ENCODE peak calls at places on chromosome 14, in nine cellular contexts. B is Peyer's patch; E is CD8-positive, alpha-beta T cell; K is CD4-positive, alpha-beta memory T cell; Z is right cardiac atrium; S is heart left ventricle; F is endodermal cell; R is lower lobe of right lung; I is H1. N is an unnamed sample. For H3K4me1, the result is how much of the 10 kb centered on the place peaks cover.

GRCh38 chr14:50804181-50804721 is 26.7 kb downstream of the NIN start:
- DNase-seq in K (no peak), S (no peak), F (no peak), I (no peak), Z (no peak), R (no peak), B (no peak), E (no peak), N (no peak)

GRCh38 chr14:34488528-34488927 is 26.5 kb upstream of the SPTSSA start:
- DNase-seq in R (no peak), K (no peak), Z (no peak), F (no peak), B (no peak), I (no peak), S (no peak), E (no peak), N (no peak)

GRCh38 chr14:70289138-70289537 is 70.3 kb downstream of the COX16 start:
- DNase-seq in F (no peak), K (peak), Z (no peak), S (no peak), B (peak), R (no peak), E (peak), I (no peak), N (no peak)

GRCh38 chr14:71198681-71199080 is 291.4 kb downstream of the PCNX1 start:
- DNase-seq in Z (no peak), B (no peak), R (no peak), K (no peak), F (no peak), S (no peak), E (no peak), I (no peak), N (no peak)

GRCh38 chr14:71590131-71590530 is 342.1 kb upstream of the RGS6 start:
- DNase-seq in I (no peak), E (no peak), B (no peak), Z (no peak), K (no peak), F (no peak), S (no peak), R (no peak), N (no peak)

GRCh38 chr14:75531660-75532317 is 9.5 kb downstream of the BATF start:
- DNase-seq in R (no peak), K (no peak), I (no peak), Z (no peak), F (no peak), E (no peak), B (no peak), S (no peak), N (no peak)

GRCh38 chr14:101175731-101176534 is 272.4 kb upstream of the RTL1 start:
- DNase-seq in I (no peak), K (no peak), S (no peak), F (no peak), Z (no peak), R (no peak), B (no peak), E (no peak), N (no peak)

GRCh38 chr14:49982522-49982951 is 89.7 kb downstream of the ARF6 start:
- DNase-seq in B (no peak), I (no peak), R (no peak), E (no peak), S (peak), K (peak), Z (peak), F (no peak), N (no peak)

GRCh38 chr14:32648434-32648833 is 290.2 kb upstream of the NPAS3 start:
- DNase-seq in S (no peak), K (no peak), F (no peak), R (no peak), E (no peak), I (no peak), B (no peak), Z (no peak), N (no peak)

GRCh38 chr14:76941544-76942287 is 86.8 kb downstream of the IRF2BPL start:
- DNase-seq in K (no peak), Z (no peak), I (no peak), R (no peak), S (no peak), B (no peak), E (no peak), F (peak), N (no peak)

GRCh38 chr14:69135133-69135532 is 17.8 kb downstream of the DCAF5 start:
- DNase-seq in S (no peak), R (no peak), I (no peak), F (no peak), Z (no peak), B (no peak), E (no peak), K (no peak), N (no peak)

GRCh38 chr14:69133206-69134125 is 19.5 kb downstream of the DCAF5 start:
- DNase-seq in B (no peak), E (no peak), S (no peak), R (no peak), K (no peak), I (no peak), F (no peak), Z (no peak), N (no peak)

GRCh38 chr14:69131176-69131575 is 21.7 kb downstream of the DCAF5 start:
- DNase-seq in F (no peak), I (no peak), Z (no peak), K (no peak), S (no peak), B (no peak), R (no peak), E (no peak), N (no peak)

GRCh38 chr14:69129264-69129880 is 23.5 kb downstream of the DCAF5 start:
- DNase-seq in E (peak), Z (peak), B (peak), F (peak), R (peak), I (peak), S (peak), K (peak), N (peak)

GRCh38 chr14:69132513-69133181 is 20.3 kb downstream of the DCAF5 start:
- DNase-seq in R (no peak), F (no peak), K (no peak), Z (no peak), S (no peak), I (no peak), B (no peak), E (no peak), N (no peak)
- H3K4me1 ChIP-seq in R (half or more), F (under half), K (half or more), Z (under half), S (under half), I (under half), B (under half), E (under half), N (under half)

DNA sequence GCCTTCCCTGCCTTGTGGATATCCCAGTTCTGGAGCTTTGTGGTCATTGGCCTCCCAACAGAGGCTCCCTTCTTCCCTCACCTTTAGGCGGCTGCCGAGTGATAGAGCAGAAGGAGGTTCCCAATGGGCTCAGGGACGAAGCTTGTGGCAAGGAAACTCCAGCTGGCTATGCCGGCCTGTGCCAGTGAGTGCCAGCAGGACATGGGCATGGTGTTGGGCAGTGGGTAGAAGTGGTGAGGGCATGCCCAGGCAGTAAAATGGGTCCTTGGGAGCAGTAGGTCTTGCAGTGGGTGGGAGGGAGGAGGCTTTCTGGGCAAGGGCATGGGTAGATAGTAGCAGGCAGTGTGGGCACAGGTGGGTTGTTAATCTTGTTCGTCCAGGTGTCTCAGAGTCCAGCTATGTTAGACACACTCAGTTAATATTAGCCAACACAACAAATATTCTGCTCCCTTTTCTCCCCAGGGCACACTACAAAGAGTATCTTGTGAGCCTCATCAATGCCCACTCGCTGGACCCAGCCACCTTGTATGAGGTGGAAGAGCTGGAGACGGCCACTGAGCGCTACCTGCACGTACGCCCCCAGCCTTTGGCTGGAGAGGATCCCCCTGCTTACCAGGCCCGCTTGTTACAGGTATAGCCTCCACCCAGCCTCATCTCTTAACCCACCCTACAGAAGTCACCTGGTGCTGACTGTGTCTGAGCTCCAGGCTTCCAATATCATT is 1.1 kb upstream of the IRF9 start:
- DNase-seq in K (no peak), Z (no peak), R (peak), S (no peak), F (no peak), B (no peak), I (no peak), E (no peak), N (no peak)
- H3K27ac ChIP-seq in K (peak), Z (no peak), R (peak), S (peak), F (no peak), B (peak), I (no peak), E (peak), N (peak)

GRCh38 chr14:98923596-98923995 is 348.4 kb downstream of the BCL11B start:
- DNase-seq in S (no peak), B (no peak), I (no peak), R (no peak), K (no peak), F (no peak), E (no peak), Z (no peak), N (no peak)

GRCh38 chr14:98926151-98926550 is 345.8 kb downstream of the BCL11B start:
- DNase-seq in E (peak), B (no peak), F (no peak), S (no peak), Z (peak), R (no peak), K (peak), I (no peak), N (no peak)

GRCh38 chr14:98924046-98924445 is 348.0 kb downstream of the BCL11B start:
- DNase-seq in K (no peak), E (no peak), Z (no peak), I (no peak), S (no peak), B (no peak), R (no peak), F (peak), N (no peak)

GRCh38 chr14:98926802-98927201 is 345.2 kb downstream of the BCL11B start:
- DNase-seq in K (no peak), R (no peak), I (no peak), F (no peak), E (no peak), S (no peak), B (no peak), Z (no peak), N (no peak)

DNA sequence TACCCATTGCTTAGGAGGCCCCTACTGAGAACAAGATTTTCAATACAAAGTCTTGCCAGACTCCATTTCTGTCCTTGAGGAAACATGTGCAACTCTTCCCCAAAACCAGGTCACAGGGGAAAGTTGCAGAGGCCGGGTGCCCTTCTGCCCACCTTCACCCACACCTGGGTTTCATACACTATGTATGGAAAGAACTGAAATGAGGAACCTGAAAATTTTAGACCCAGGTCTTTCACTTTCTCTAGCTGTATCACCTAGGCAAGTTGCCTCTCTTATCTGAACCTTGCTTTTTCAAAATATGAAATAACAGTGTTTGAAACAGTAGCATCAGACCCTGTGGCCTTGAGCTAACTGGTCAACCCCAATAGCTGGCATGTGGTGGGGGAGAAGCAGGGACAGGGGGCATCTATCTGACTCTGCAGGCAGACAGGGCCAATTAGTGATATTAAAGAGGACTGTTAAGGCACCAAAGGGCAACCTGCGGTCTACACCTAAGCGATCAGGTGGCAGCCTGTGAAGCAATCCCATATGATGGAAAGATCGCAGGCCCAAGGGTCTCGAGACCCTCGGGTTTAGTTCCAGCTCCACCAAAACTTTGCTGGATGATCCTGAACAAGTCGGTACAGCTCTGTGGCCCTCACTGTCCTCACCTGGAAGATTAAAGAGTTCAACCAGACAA is 346.5 kb downstream of the BCL11B start:
- DNase-seq in S (no peak), B (no peak), E (no peak), R (no peak), Z (no peak), F (peak), I (no peak), K (no peak), N (no peak)
- H3K4me1 ChIP-seq in S (under half), B (under half), E (under half), R (under half), Z (under half), F (under half), I (under half), K (under half), N (under half)

GRCh38 chr14:90553921-90554336 is 157.1 kb downstream of the CALM1 start:
- DNase-seq in S (no peak), I (no peak), E (no peak), F (no peak), K (no peak), Z (no peak), B (no peak), R (peak), N (no peak)

GRCh38 chr14:90551733-90552464 is 155.1 kb downstream of the CALM1 start:
- DNase-seq in R (peak), S (no peak), K (no peak), I (no peak), B (no peak), Z (no peak), E (no peak), F (no peak), N (no peak)

GRCh38 chr14:90552465-90553297 is 155.9 kb downstream of the CALM1 start:
- DNase-seq in R (peak), K (no peak), F (no peak), S (no peak), E (no peak), Z (no peak), B (no peak), I (no peak), N (no peak)

GRCh38 chr14:90554341-90554740 is 157.5 kb downstream of the CALM1 start:
- DNase-seq in F (no peak), S (peak), E (no peak), K (no peak), B (no peak), R (peak), Z (peak), I (no peak), N (no peak)

DNA sequence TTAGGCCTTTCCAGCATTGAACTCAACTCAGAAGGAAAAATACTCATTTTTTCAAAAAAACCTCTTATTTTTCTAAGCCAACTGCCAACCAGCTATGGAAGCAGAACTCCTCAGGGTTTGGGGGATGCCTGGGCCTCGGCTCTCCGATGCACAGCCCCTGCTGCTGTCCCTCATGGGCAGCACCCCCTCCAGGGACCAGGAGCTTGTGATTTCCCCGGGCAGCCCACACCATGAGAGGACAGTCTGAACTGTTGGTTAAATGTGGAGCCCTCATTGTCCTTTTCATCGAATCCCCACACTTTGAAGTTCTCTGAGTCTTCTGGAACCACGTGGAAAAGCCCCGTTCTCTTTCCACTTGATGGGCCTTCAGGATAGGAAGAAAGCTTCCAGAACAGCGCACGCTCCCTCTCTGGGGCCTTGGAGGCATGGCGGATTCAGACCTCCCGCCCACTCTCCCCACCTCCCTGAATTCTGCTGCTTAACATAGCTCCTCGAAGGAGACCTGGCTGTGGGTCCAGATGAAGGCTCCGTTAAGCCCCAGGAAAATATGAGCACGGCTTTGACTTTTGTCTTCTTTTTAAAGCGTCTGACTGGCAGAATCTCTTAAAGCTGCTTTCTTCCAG is 156.6 kb downstream of the CALM1 start:
- DNase-seq in I (no peak), S (no peak), B (no peak), K (no peak), Z (no peak), F (no peak), E (no peak), R (no peak), N (no peak)
- H3K27ac ChIP-seq in I (no peak), S (peak), B (no peak), K (no peak), Z (no peak), F (no peak), E (no peak), R (no peak), N (no peak)

GRCh38 chr14:36518031-36518585 is 1.9 kb downstream of the NKX2-1 start:
- DNase-seq in S (no peak), E (no peak), I (peak), B (no peak), R (no peak), K (no peak), Z (no peak), F (peak), N (no peak)
- H3K4me1 ChIP-seq in S (under half), E (under half), I (under half), B (under half), R (under half), K (under half), Z (under half), F (under half), N (under half)

GRCh38 chr14:103731481-103731880 is 15.9 kb downstream of the ZFYVE21 start:
- DNase-seq in F (no peak), K (no peak), I (no peak), R (peak), Z (no peak), S (no peak), E (no peak), B (no peak), N (no peak)

GRCh38 chr14:103733651-103734050 is 18.0 kb downstream of the ZFYVE21 start:
- DNase-seq in S (no peak), Z (no peak), E (no peak), K (no peak), B (no peak), I (no peak), F (no peak), R (peak), N (no peak)

GRCh38 chr14:103730490-103731035 is 15.0 kb downstream of the ZFYVE21 start:
- DNase-seq in R (peak), S (peak), Z (peak), B (no peak), I (no peak), E (no peak), K (no peak), F (no peak), N (no peak)

GRCh38 chr14:103732868-103733626 is 17.4 kb downstream of the ZFYVE21 start:
- DNase-seq in Z (no peak), E (no peak), I (no peak), B (no peak), R (no peak), S (no peak), F (no peak), K (no peak), N (no peak)

GRCh38 chr14:103731916-103732867 is 16.6 kb downstream of the ZFYVE21 start:
- DNase-seq in S (no peak), I (no peak), E (no peak), R (peak), F (no peak), K (no peak), B (no peak), Z (no peak), N (no peak)
- H3K27ac ChIP-seq in S (no peak), I (no peak), E (no peak), R (no peak), F (no peak), K (no peak), B (no peak), Z (no peak), N (no peak)

GRCh38 chr14:55441286-55441685 is 870 bp upstream of the TBPL2 start:
- DNase-seq in I (no peak), Z (no peak), F (no peak), S (no peak), K (no peak), E (no peak), R (no peak), B (no peak), N (no peak)
- H3K4me1 ChIP-seq in I (under half), Z (under half), F (under half), S (under half), K (under half), E (under half), R (under half), B (under half), N (under half)

GRCh38 chr14:73251516-73252215 is 14.4 kb downstream of the PAPLN start:
- DNase-seq in S (no peak), Z (no peak), I (no peak), F (no peak), K (no peak), E (no peak), B (no peak), R (no peak), N (no peak)

GRCh38 chr14:73249108-73249507 is 11.8 kb downstream of the PAPLN start:
- DNase-seq in Z (no peak), R (no peak), E (no peak), I (no peak), F (no peak), S (no peak), B (no peak), K (no peak), N (no peak)

GRCh38 chr14:73249564-73250316 is 12.4 kb downstream of the PAPLN start:
- DNase-seq in I (no peak), E (no peak), S (no peak), R (no peak), Z (no peak), F (no peak), B (no peak), K (no peak), N (no peak)

GRCh38 chr14:73250781-73251500 is 13.6 kb downstream of the PAPLN start:
- DNase-seq in S (no peak), R (no peak), K (no peak), I (no peak), F (peak), B (no peak), Z (no peak), E (no peak), N (no peak)

DNA sequence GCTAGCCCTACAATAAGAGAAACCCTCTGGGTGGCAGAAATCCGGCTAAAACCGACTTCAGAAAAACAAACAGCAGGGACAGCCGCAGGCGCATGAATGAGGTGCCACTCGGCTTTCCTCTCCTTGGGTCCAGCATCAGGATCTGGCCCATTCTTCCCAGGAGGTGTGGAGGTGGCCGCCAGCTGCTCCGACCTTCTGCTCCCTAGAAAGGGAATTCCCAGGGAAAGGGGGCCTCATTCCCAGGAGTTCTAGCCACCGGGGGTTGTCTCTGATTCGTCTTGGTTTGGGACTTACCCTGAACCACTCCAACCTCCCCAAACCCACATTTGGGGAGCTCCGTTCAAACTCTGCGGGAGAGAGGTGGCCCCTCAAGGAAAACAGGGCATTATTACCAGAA is 13.0 kb downstream of the PAPLN start:
- DNase-seq in R (no peak), I (no peak), Z (no peak), F (peak), B (no peak), K (no peak), E (no peak), S (no peak), N (no peak)
- H3K27ac ChIP-seq in R (no peak), I (no peak), Z (no peak), F (no peak), B (no peak), K (no peak), E (no peak), S (no peak), N (no peak)